ENCODE peak calls at places on chromosomes 7 and 10, in six cellular contexts. V, M, S, Q, X and Y are unnamed samples.

GRCh38 chr7:121395494-121395960 is 581 bp downstream of the FAM3C start:
- DNase-seq in V (peak), M (peak), S (no peak), Q (no peak), X (no peak), Y (no peak)

GRCh38 chr10:24869354-24870016 is 82.9 kb downstream of the PRTFDC1 start:
- DNase-seq in V (no peak), M (no peak), S (no peak), Q (peak), X (no peak), Y (no peak)

GRCh38 chr7:156438011-156438410 is 202.6 kb upstream of the RNF32 start:
- DNase-seq in V (no peak), M (no peak), S (no peak), Q (no peak), X (no peak), Y (no peak)

GRCh38 chr7:52540041-52540440 is 495.4 kb upstream of the POM121L12 start:
- DNase-seq in V (no peak), M (no peak), S (no peak), Q (peak), X (no peak), Y (no peak)

GRCh38 chr7:140165422-140165821 is 11.4 kb downstream of the KDM7A start:
- DNase-seq in V (peak), M (no peak), S (no peak), Q (peak), X (no peak), Y (peak)

GRCh38 chr10:133157662-133158436 is 2.2 kb upstream of the KNDC1 start:
- DNase-seq in V (no peak), M (no peak), S (no peak), Q (no peak), X (no peak), Y (no peak)

GRCh38 chr10:31125789-31126188 is 94.1 kb upstream of the ZNF438 start:
- DNase-seq in V (no peak), M (no peak), S (no peak), Q (no peak), X (no peak), Y (no peak)

GRCh38 chr7:128459394-128459878 is 3.8 kb downstream of the HILPDA start:
- DNase-seq in V (peak), M (peak), S (peak), Q (peak), X (peak), Y (no peak)

GRCh38 chr7:954330-955238 is at the start of gene ADAP1:
- DNase-seq in V (no peak), M (no peak), S (no peak), Q (peak), X (no peak), Y (no peak)

GRCh38 chr7:54349259-54349658 is 192.9 kb upstream of the VSTM2A start:
- DNase-seq in V (no peak), M (no peak), S (no peak), Q (peak), X (no peak), Y (no peak)

GRCh38 chr7:133230591-133231194 is 22.2 kb upstream of the EXOC4 start:
- DNase-seq in V (peak), M (peak), S (no peak), Q (peak), X (no peak), Y (peak)

GRCh38 chr7:100632951-100633717 is 8.2 kb downstream of the TFR2 start:
- DNase-seq in V (no peak), M (no peak), S (no peak), Q (no peak), X (no peak), Y (no peak)

GRCh38 chr7:155998328-155998691 is 186.0 kb upstream of the SHH start:
- DNase-seq in V (no peak), M (no peak), S (no peak), Q (no peak), X (no peak), Y (no peak)

GRCh38 chr10:14423111-14423744 is 92.5 kb upstream of the FRMD4A start:
- DNase-seq in V (no peak), M (no peak), S (no peak), Q (no peak), X (no peak), Y (no peak)

GRCh38 chr10:72414642-72415041 is 59.9 kb upstream of the DNAJB12 start:
- DNase-seq in V (no peak), M (no peak), S (no peak), Q (no peak), X (no peak), Y (no peak)

GRCh38 chr10:77168861-77169260 is 468.7 kb downstream of the KCNMA1 start:
- DNase-seq in V (no peak), M (no peak), S (no peak), Q (no peak), X (no peak), Y (no peak)

GRCh38 chr7:141844256-141844655 is 3.0 kb upstream of the PRSS37 start:
- DNase-seq in V (no peak), M (no peak), S (no peak), Q (no peak), X (no peak), Y (no peak)

GRCh38 chr7:55251313-55251712 is 113.8 kb upstream of the LANCL2 start:
- DNase-seq in V (no peak), M (no peak), S (no peak), Q (no peak), X (no peak), Y (no peak)

GRCh38 chr7:80681272-80681885 is 42.9 kb downstream of the CD36 start:
- DNase-seq in V (peak), M (peak), S (no peak), Q (no peak), X (no peak), Y (no peak)

GRCh38 chr7:18087031-18087686 is 59.5 kb upstream of the PRPS1L1 start:
- DNase-seq in V (no peak), M (no peak), S (no peak), Q (peak), X (no peak), Y (no peak)

GRCh38 chr10:76012928-76013327 is 581.5 kb downstream of the LRMDA start:
- DNase-seq in V (no peak), M (no peak), S (no peak), Q (no peak), X (no peak), Y (no peak)

GRCh38 chr10:9682812-9683211 is 1334.9 kb upstream of the CELF2 start:
- DNase-seq in V (no peak), M (no peak), S (no peak), Q (no peak), X (no peak), Y (no peak)

GRCh38 chr7:929311-929711 is 25.2 kb downstream of the ADAP1 start:
- DNase-seq in V (no peak), M (peak), S (peak), Q (no peak), X (no peak), Y (no peak)

GRCh38 chr7:137987563-137987962 is 14.3 kb downstream of the CREB3L2 start:
- DNase-seq in V (no peak), M (no peak), S (no peak), Q (no peak), X (no peak), Y (no peak)

GRCh38 chr7:137986252-137987010 is 15.5 kb downstream of the CREB3L2 start:
- DNase-seq in V (no peak), M (peak), S (no peak), Q (peak), X (no peak), Y (peak)

GRCh38 chr7:137985897-137986251 is 16.0 kb downstream of the CREB3L2 start:
- DNase-seq in V (no peak), M (no peak), S (no peak), Q (no peak), X (no peak), Y (no peak)

GRCh38 chr7:137987968-137988367 is 13.9 kb downstream of the CREB3L2 start:
- DNase-seq in V (no peak), M (no peak), S (no peak), Q (no peak), X (peak), Y (no peak)

DNA sequence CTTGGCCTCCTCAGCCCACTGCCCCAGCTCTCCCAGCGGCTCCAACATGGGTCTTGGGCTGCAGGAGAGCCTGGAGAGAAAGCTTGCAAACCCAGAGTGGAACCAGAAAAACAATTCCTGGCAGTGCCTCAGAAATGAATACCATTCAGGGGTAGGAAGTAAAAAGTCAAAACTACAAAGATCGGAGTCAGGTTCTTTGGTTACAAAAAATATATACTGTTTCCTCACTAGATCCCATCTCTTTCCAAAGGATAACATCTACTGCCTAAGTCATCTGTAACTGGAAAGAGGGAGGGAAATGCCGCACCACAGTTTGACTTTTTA is 14.9 kb downstream of the CREB3L2 start:
- DNase-seq in V (no peak), M (no peak), S (no peak), Q (no peak), X (no peak), Y (no peak)
- H3K4me3 ChIP-seq in V (no peak), M (peak), S (no peak), Q (no peak), X (peak), Y (peak)

GRCh38 chr10:22988581-22989360 is 60.9 kb downstream of the ARMC3 start:
- DNase-seq in V (peak), M (peak), S (peak), Q (peak), X (peak), Y (no peak)
- TF ChIP-seq CTCF in V (peak), M (peak), S (peak), Q (peak), X (peak), Y (peak)

GRCh38 chr10:73965890-73966768 is 31.8 kb upstream of the VCL start:
- DNase-seq in V (peak), M (peak), S (peak), Q (peak), X (no peak), Y (peak)
- H3K4me3 ChIP-seq in V (no peak), M (peak), S (peak), Q (no peak), X (no peak), Y (no peak)

GRCh38 chr10:69938541-69938991 is 114.1 kb upstream of the MACROH2A2 start:
- DNase-seq in V (no peak), M (no peak), S (no peak), Q (no peak), X (no peak), Y (no peak)

GRCh38 chr10:69939481-69939880 is 113.2 kb upstream of the MACROH2A2 start:
- DNase-seq in V (no peak), M (no peak), S (no peak), Q (no peak), X (no peak), Y (no peak)

GRCh38 chr10:69936091-69936490 is 116.6 kb upstream of the MACROH2A2 start:
- DNase-seq in V (no peak), M (no peak), S (no peak), Q (no peak), X (no peak), Y (no peak)

GRCh38 chr10:69939033-69939432 is 113.6 kb upstream of the MACROH2A2 start:
- DNase-seq in V (no peak), M (no peak), S (no peak), Q (no peak), X (no peak), Y (no peak)

DNA sequence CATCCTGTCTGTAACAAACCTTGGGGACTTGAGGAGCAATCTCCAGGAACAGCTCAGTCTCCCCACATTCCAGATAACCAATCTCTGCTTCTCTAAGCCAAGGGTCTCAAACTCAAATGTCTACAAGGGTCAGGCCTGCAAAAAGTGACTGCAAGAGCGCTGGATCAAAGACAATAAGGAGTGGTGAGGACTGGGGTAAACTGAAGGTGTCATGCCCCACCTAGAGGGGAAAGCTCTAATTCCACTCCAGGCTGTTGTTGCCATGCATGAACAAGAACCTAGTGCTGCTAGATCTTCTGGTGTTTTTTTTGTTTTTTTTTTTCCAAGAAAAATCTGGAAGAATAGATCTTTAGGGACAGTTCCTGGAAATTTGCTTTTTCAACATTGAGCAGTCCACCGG is 117.9 kb upstream of the MACROH2A2 start:
- DNase-seq in V (no peak), M (no peak), S (no peak), Q (no peak), X (no peak), Y (no peak)
- TF ChIP-seq CTCF in V (peak), M (peak), S (no peak), Q (peak), X (no peak), Y (no peak)

GRCh38 chr7:32103361-32103760 is 33.2 kb upstream of the PDE1C start:
- DNase-seq in V (no peak), M (no peak), S (no peak), Q (no peak), X (no peak), Y (no peak)

GRCh38 chr7:32104766-32105165 is 34.6 kb upstream of the PDE1C start:
- DNase-seq in V (no peak), M (no peak), S (no peak), Q (peak), X (no peak), Y (no peak)

GRCh38 chr7:32100508-32100907 is 30.3 kb upstream of the PDE1C start:
- DNase-seq in V (no peak), M (no peak), S (no peak), Q (no peak), X (no peak), Y (no peak)

GRCh38 chr7:32102432-32102851 is 32.2 kb upstream of the PDE1C start:
- DNase-seq in V (no peak), M (no peak), S (no peak), Q (no peak), X (no peak), Y (no peak)
- H3K4me3 ChIP-seq in V (no peak), M (no peak), S (no peak), Q (no peak), X (no peak), Y (no peak)

GRCh38 chr7:157979631-157980340 is 607.8 kb downstream of the PTPRN2 start:
- DNase-seq in V (no peak), M (no peak), S (no peak), Q (no peak), X (no peak), Y (no peak)
- TF ChIP-seq CTCF in V (no peak), M (no peak), S (no peak), Q (no peak), X (no peak), Y (no peak)

DNA sequence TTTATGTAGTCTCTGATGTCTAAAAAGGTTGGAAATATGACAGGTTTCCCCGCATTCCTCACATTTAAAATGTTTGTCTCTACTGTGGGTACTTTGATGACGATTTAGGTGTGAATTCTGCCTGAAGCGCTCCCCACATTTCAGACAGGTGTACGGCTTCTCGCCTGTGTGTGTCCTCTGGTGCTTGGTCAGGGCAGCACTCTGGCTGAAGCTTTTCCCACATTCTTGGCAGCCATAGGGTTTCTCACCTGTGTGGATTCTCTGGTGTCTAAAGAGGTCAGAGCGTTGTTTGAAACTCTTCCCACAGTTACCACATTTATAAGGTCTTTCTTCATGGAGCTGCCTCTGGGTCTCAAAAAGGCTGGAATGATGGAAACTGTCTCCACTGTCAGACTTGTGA is 6.3 kb downstream of the ZNF394 start:
- DNase-seq in V (no peak), M (no peak), S (no peak), Q (no peak), X (no peak), Y (no peak)
- H3K4me3 ChIP-seq in V (no peak), M (no peak), S (no peak), Q (no peak), X (no peak), Y (no peak)

GRCh38 chr7:4681922-4682620 is at the start of gene FOXK1:
- DNase-seq in V (no peak), M (no peak), S (peak), Q (peak), X (no peak), Y (no peak)

GRCh38 chr7:4684826-4685225 is 2.7 kb downstream of the FOXK1 start:
- DNase-seq in V (no peak), M (no peak), S (no peak), Q (no peak), X (no peak), Y (no peak)

GRCh38 chr7:4683043-4683883 is 1.2 kb downstream of the FOXK1 start:
- DNase-seq in V (no peak), M (no peak), S (no peak), Q (no peak), X (no peak), Y (no peak)

GRCh38 chr7:4682621-4683042 is 537 bp downstream of the FOXK1 start:
- DNase-seq in V (no peak), M (no peak), S (no peak), Q (peak), X (no peak), Y (no peak)

DNA sequence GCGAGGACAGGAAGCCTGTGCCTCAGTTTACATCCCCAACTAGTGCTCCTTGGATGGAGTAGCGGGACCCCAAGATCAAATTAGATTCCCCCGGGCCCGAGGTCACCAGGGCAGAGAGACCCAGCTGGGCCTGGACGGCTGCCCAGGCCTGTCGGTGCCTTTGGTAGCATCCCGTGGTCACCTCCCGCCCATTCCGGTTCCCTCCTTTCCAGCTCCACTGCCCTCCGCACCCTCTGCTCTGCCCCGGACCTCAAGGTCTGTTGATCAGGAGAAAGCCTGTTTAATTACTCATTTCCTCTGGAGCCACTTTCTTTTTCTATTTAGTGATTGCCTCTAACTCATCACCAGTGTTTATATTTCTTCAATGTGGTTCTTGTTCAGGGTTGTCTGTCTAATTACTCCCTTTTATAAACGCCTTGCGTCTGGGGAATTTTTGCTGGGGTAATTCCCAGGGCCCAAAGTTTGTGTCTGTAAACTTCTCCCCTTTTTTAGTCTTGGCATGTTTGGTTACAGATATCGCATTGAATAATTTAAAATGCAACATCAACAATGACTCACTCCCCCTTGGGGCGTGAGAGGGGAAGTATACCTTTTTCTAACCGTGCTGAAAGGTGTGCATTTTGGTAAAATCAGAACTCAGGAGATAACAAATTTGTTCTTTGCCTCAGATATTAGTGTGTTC is 1.9 kb downstream of the FOXK1 start:
- DNase-seq in V (peak), M (peak), S (no peak), Q (peak), X (peak), Y (peak)
- TF ChIP-seq CTCF in V (peak), M (no peak), S (peak), Q (no peak), X (peak), Y (peak)

GRCh38 chr10:11243425-11244222 is 226.0 kb downstream of the CELF2 start:
- DNase-seq in V (no peak), M (no peak), S (no peak), Q (peak), X (no peak), Y (peak)
- H3K4me3 ChIP-seq in V (no peak), M (no peak), S (no peak), Q (no peak), X (peak), Y (no peak)

DNA sequence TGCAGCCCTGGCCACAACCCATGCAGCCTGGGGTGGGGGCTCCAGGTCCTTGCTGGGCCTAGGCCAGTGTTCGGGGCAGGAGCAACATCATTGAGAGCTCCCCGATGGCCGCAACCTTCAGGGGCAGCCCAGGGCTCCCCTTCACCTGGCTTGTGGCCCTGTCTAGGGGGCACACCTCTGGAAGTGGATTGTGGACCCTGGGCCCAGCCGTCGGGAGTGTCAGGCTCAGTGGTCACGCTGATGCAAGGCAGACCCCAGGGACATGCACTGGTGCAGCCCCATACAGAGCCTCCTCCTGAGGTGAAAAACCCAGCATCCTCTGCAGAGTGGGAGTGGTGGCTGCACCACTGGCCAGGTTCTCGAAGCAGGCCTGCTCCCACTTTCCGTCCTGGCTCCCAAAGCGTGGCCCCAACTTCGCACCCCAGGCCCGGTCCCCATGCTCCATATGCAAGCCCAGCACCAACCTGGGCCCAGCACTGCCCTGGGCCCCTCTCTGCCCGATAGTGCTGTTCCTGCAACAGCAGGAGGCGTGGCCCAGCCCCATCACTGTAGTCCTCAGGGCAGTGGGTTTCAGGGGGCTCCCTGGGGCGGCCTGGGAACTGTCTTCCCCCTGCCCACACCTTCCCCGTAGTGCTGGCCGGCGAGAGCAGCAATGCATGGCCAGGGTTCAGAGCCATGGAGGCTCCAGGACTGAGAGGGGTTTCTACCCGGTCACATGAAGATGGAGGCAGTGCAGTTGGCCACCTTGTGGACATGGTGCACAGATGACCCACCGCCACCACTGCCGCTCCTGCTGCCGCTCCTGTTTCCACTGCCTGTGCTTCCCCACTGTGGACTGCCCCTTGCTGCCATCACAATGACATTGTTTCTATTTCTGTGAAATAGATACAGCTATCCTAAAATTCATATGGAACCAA is 303.9 kb upstream of the NRG3 start:
- DNase-seq in V (no peak), M (no peak), S (no peak), Q (no peak), X (no peak), Y (no peak)
- TF ChIP-seq CTCF in V (no peak), M (no peak), S (no peak), Q (no peak), X (no peak), Y (no peak)